ENCODE peak calls at places on chromosome 4, in four cellular contexts. I, H, A and Y are unnamed samples.

GRCh38 chr4:159937595-159937994 is 834.7 kb downstream of the RAPGEF2 start:
- DNase-seq in I (no peak), A (no peak), H (no peak), Y (no peak)

GRCh38 chr4:16119981-16120380 is 36.2 kb upstream of the PROM1 start:
- DNase-seq in A (no peak), I (no peak), H (no peak), Y (peak; percentile 1)

GRCh38 chr4:148946271-148946670 is 504.1 kb upstream of the NR3C2 start:
- DNase-seq in I (no peak), H (no peak), A (no peak), Y (no peak)

GRCh38 chr4:145347684-145348083 is 134.0 kb upstream of the SMAD1 start:
- DNase-seq in I (peak; percentile 11), H (no peak), A (no peak), Y (no peak)

GRCh38 chr4:123568936-123569335 is 172.3 kb downstream of the SPRY1 start:
- DNase-seq in A (no peak), H (no peak), I (no peak), Y (no peak)

GRCh38 chr4:171308661-171309060 is 504.5 kb upstream of the GALNTL6 start:
- DNase-seq in H (no peak), I (no peak), A (no peak), Y (no peak)

GRCh38 chr4:128649575-128650205 is 159.8 kb upstream of the JADE1 start:
- DNase-seq in A (peak; percentile 38), I (peak; percentile 77), H (no peak), Y (no peak)

GRCh38 chr4:35541888-35542213 is 702.5 kb downstream of the ARAP2 start:
- DNase-seq in A (peak; percentile 47), I (no peak), H (peak; percentile 45), Y (peak; percentile 39)

GRCh38 chr4:115491686-115492085 is 378.3 kb upstream of the NDST4 start:
- DNase-seq in A (no peak), I (no peak), H (no peak), Y (no peak)

DNA sequence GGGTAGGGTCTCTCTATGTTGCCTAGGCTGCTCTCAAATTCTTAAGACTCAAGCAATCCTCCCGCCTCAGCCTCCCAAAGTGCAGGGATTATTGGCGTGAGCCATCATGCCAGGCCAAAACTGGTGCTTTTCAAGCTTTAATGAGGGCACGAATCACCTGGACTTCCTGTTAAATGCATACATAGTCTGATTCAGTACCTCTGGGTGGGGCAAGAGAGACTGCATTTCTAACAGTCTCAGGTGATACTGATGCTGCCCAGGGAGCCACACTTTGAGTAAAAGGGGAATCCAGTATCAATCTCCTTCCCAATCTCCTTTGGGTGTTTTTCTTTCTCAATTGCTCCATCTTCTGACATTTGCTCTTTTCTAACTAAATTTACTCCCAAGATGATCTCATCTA is 96.5 kb downstream of the SH3RF1 start:
- DNase-seq in I (no peak), H (peak; percentile 15), A (no peak), Y (no peak)
- H3K18ac ChIP-seq in I (no peak overlapping the region), H (no peak overlapping the region), A (no peak overlapping the region), Y (no peak overlapping the region)

GRCh38 chr4:137541181-137541580 is 8.9 kb upstream of the PCDH18 start:
- DNase-seq in I (no peak), A (no peak), H (peak; percentile 39), Y (no peak)
- H4K5ac ChIP-seq in I (peak overlapping the region; percentile 21), A (no peak overlapping the region), H (no peak overlapping the region), Y (no peak overlapping the region)

GRCh38 chr4:161828061-161828460 is 335.7 kb downstream of the FSTL5 start:
- DNase-seq in H (no peak), I (no peak), A (no peak), Y (no peak)
- H3K18ac ChIP-seq in H (no peak overlapping the region), I (no peak overlapping the region), A (no peak overlapping the region), Y (no peak overlapping the region)

DNA sequence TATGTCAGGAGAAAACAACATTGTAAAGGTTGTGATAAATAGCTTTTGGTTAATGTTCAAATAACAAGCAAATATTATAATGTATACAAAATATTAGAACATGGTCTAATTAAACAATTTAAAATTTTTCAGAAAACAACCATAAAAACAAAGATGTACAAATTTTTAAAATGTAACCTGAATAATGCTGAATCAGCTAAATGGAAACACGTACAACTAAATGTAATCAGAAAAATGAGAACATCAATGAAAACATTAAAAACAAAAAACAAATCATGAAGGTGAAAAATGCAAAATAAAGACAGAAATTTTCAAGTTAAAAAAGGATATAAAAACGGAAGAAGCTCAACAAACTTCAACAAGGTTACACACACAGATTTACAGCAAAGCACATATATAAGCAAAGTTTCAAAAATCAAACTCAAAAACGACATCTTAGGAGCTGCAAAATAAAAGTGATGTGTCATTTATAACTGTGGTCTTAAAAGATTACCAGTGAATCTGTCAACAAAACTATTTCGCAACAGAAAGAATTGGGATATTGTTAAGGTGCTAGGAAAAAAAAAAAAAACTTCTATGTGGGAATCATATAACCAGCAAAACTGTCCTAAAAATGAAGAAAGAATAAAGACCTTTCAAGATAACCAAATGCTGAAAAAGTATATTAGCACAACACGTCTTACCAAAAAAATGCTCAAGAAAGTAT is 31.8 kb downstream of the ZNF732 start:
- DNase-seq in H (no peak), A (no peak), I (no peak), Y (no peak)
- H4K5ac ChIP-seq in H (no peak overlapping the region), A (no peak overlapping the region), I (no peak overlapping the region), Y (no peak overlapping the region)

DNA sequence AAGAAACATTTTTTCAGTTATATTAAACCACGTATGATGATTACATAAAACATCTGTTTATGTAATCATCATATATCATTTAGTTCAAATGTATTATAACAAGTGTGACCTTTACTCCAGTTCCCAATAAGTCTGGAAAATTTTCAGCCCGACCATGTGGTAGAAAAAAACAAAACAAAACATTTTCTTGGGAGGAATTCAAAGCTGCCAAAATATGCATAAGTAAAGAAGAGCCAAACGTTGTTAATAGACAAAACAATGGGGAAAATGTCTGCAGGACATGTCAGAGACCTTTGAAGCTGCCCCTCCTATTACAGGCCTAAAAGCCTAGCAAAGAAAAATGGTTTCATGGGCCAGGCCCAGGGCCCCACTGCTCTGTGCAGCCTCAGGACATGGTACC is 709.2 kb downstream of the FAT4 start:
- DNase-seq in H (no peak), I (peak; percentile 22), A (no peak), Y (no peak)
- H3K18ac ChIP-seq in H (no peak overlapping the region), I (peak overlapping the region; percentile 53), A (no peak overlapping the region), Y (no peak overlapping the region)

GRCh38 chr4:66946761-66947160 is 598.5 kb downstream of the CENPC start:
- DNase-seq in H (no peak), I (no peak), A (no peak), Y (no peak)
- H4K5ac ChIP-seq in H (no peak overlapping the region), I (no peak overlapping the region), A (no peak overlapping the region), Y (no peak overlapping the region)